ENCODE peak calls at places on chromosomes 4 and X, in seven cellular contexts. One of them, this sample, is unnamed.

GRCh38 chr4:110510955-110511544 is 35.1 kb downstream of the ENPEP start:
- DNase-seq in fibroblast of pulmonary artery: peak; percentile 76
- DNase-seq in H7: no peak
- DNase-seq in A549: peak; percentile 49
- DNase-seq in choroid plexus epithelial cell: peak; percentile 83
- DNase-seq in left lung: no peak
- DNase-seq in astrocyte of the spinal cord: peak; percentile 74
- DNase-seq in this sample: peak; percentile 72

GRCh38 chrX:151604931-151605330 is 41.5 kb downstream of the PASD1 start:
- DNase-seq in A549: no peak
- DNase-seq in H7: no peak
- DNase-seq in left lung: no peak
- DNase-seq in astrocyte of the spinal cord: no peak
- DNase-seq in fibroblast of pulmonary artery: no peak
- DNase-seq in choroid plexus epithelial cell: no peak
- DNase-seq in this sample: no peak

GRCh38 chr4:8147231-8147970 is 11.2 kb downstream of the ABLIM2 start:
- DNase-seq in A549: no peak
- DNase-seq in astrocyte of the spinal cord: no peak
- DNase-seq in left lung: no peak
- DNase-seq in choroid plexus epithelial cell: no peak
- DNase-seq in H7: peak; percentile 79
- DNase-seq in fibroblast of pulmonary artery: no peak
- DNase-seq in this sample: no peak

GRCh38 chr4:167233523-167234387 is 539 bp downstream of the SPOCK3 start:
- DNase-seq in H7: peak; percentile 36
- DNase-seq in fibroblast of pulmonary artery: peak; percentile 11
- DNase-seq in astrocyte of the spinal cord: peak; percentile 18
- DNase-seq in choroid plexus epithelial cell: peak; percentile 1
- DNase-seq in left lung: no peak
- DNase-seq in A549: peak; percentile 1
- DNase-seq in this sample: no peak

GRCh38 chrX:134173541-134174272 is 63.3 kb upstream of the CCDC160 start:
- DNase-seq in H7: peak; percentile 76
- DNase-seq in fibroblast of pulmonary artery: no peak
- DNase-seq in choroid plexus epithelial cell: no peak
- DNase-seq in A549: no peak
- DNase-seq in left lung: no peak
- DNase-seq in astrocyte of the spinal cord: no peak
- DNase-seq in this sample: no peak

GRCh38 chrX:2451456-2452316 is 49.1 kb downstream of the DHRSX start:
- DNase-seq in fibroblast of pulmonary artery: peak; percentile 49
- DNase-seq in A549: peak; percentile 90
- DNase-seq in choroid plexus epithelial cell: peak; percentile 79
- DNase-seq in left lung: no peak
- DNase-seq in astrocyte of the spinal cord: peak; percentile 64
- DNase-seq in H7: no peak
- DNase-seq in this sample: peak; percentile 34

GRCh38 chrX:8067754-8068469 is 103.2 kb downstream of the VCX2 start:
- DNase-seq in fibroblast of pulmonary artery: peak; percentile 13
- DNase-seq in astrocyte of the spinal cord: peak; percentile 30
- DNase-seq in left lung: no peak
- DNase-seq in H7: no peak
- DNase-seq in choroid plexus epithelial cell: no peak
- DNase-seq in A549: peak; percentile 4
- DNase-seq in this sample: peak; percentile 66

GRCh38 chrX:152897216-152898144 is at the start of gene ZNF185:
- DNase-seq in left lung: peak; percentile 66
- DNase-seq in choroid plexus epithelial cell: peak; percentile 50
- DNase-seq in H7: peak; percentile 94
- DNase-seq in astrocyte of the spinal cord: peak; percentile 40
- DNase-seq in A549: peak; percentile 50
- DNase-seq in fibroblast of pulmonary artery: peak; percentile 22
- DNase-seq in this sample: peak; percentile 12

GRCh38 chr4:28229092-28229491 is 1368.5 kb downstream of the STIM2 start:
- DNase-seq in fibroblast of pulmonary artery: no peak
- DNase-seq in A549: peak; percentile 14
- DNase-seq in H7: no peak
- DNase-seq in astrocyte of the spinal cord: peak; percentile 40
- DNase-seq in choroid plexus epithelial cell: peak; percentile 42
- DNase-seq in left lung: no peak
- DNase-seq in this sample: peak; percentile 67

GRCh38 chr4:169268951-169269781 is 1.6 kb downstream of the SH3RF1 start:
- DNase-seq in fibroblast of pulmonary artery: peak; percentile 91
- DNase-seq in astrocyte of the spinal cord: peak; percentile 79
- DNase-seq in A549: peak; percentile 58
- DNase-seq in choroid plexus epithelial cell: peak; percentile 86
- DNase-seq in H7: no peak
- DNase-seq in left lung: no peak
- DNase-seq in this sample: peak; percentile 86

GRCh38 chr4:88803600-88804096 is 106.0 kb upstream of the NAP1L5 start:
- DNase-seq in astrocyte of the spinal cord: peak; percentile 92
- DNase-seq in fibroblast of pulmonary artery: peak; percentile 92
- DNase-seq in left lung: peak; percentile 34
- DNase-seq in choroid plexus epithelial cell: peak; percentile 96
- DNase-seq in A549: peak; percentile 28
- DNase-seq in H7: no peak
- DNase-seq in this sample: peak; percentile 98

GRCh38 chr4:137853424-137853823 is 321.1 kb upstream of the PCDH18 start:
- DNase-seq in A549: no peak
- DNase-seq in fibroblast of pulmonary artery: no peak
- DNase-seq in left lung: no peak
- DNase-seq in H7: no peak
- DNase-seq in astrocyte of the spinal cord: no peak
- DNase-seq in choroid plexus epithelial cell: no peak
- DNase-seq in this sample: no peak

GRCh38 chr4:48352793-48353192 is 11.5 kb downstream of the SLAIN2 start:
- DNase-seq in H7: no peak
- DNase-seq in left lung: no peak
- DNase-seq in fibroblast of pulmonary artery: no peak
- DNase-seq in astrocyte of the spinal cord: no peak
- DNase-seq in choroid plexus epithelial cell: no peak
- DNase-seq in A549: no peak
- DNase-seq in this sample: no peak

GRCh38 chr4:148367756-148368155 is 74.5 kb downstream of the NR3C2 start:
- DNase-seq in left lung: no peak
- DNase-seq in choroid plexus epithelial cell: no peak
- DNase-seq in astrocyte of the spinal cord: no peak
- DNase-seq in H7: no peak
- DNase-seq in A549: no peak
- DNase-seq in fibroblast of pulmonary artery: no peak
- DNase-seq in this sample: no peak
- H3K4me3 ChIP-seq in left lung: no peak overlapping the region
- H3K4me3 ChIP-seq in choroid plexus epithelial cell: no peak overlapping the region
- H3K4me3 ChIP-seq in astrocyte of the spinal cord: no peak overlapping the region
- H3K4me3 ChIP-seq in H7: no peak overlapping the region
- H3K4me3 ChIP-seq in A549: no peak overlapping the region
- H3K4me3 ChIP-seq in fibroblast of pulmonary artery: no peak overlapping the region
- H3K4me3 ChIP-seq in this sample: no peak overlapping the region

DNA sequence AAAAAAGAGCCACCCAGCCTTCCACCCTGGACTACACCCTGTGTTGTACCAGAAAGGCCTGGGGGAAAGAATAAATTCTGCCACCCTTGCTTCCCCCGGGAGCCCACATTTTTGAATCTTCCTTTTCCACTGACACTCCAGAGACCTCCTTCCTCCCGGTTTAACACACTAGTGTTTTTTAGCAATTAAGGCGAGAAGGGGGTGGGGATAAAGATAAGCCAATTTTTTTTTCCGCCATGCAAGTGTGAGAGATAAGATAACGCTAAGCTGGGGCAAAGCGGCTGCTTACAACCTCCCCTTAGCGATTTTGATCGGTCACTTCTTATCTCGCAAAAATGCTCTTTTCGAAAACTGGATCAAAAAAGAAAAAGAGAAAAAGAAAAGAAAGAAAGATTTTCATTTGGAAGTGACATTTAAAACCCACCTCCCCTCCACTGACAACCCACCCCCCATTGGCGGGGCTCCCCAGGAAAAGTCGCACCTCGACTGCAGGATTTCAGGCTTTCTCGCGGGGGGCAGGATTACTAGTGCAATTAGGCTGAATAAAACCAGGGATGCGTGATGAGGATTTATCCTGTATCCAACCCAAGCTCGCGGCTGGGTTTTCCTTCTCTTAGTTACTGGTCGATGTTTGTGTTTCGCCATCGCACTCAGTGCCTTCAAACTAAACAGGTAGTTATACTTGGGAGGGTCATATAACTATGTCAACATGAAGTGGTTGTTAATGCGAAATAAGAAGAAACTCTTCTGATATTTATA is 6.0 kb upstream of the BCOR start:
- DNase-seq in fibroblast of pulmonary artery: no peak
- DNase-seq in H7: no peak
- DNase-seq in left lung: no peak
- DNase-seq in choroid plexus epithelial cell: no peak
- DNase-seq in A549: no peak
- DNase-seq in astrocyte of the spinal cord: no peak
- DNase-seq in this sample: no peak
- H3K4me3 ChIP-seq in fibroblast of pulmonary artery: no peak overlapping the region
- H3K4me3 ChIP-seq in H7: peak overlapping the region; percentile 54
- H3K4me3 ChIP-seq in left lung: no peak overlapping the region
- H3K4me3 ChIP-seq in choroid plexus epithelial cell: no peak overlapping the region
- H3K4me3 ChIP-seq in A549: no peak overlapping the region
- H3K4me3 ChIP-seq in astrocyte of the spinal cord: no peak overlapping the region
- H3K4me3 ChIP-seq in this sample: no peak overlapping the region

GRCh38 chrX:13169688-13170087 is 125.3 kb upstream of the FAM9C start:
- DNase-seq in H7: no peak
- DNase-seq in left lung: no peak
- DNase-seq in astrocyte of the spinal cord: no peak
- DNase-seq in A549: no peak
- DNase-seq in fibroblast of pulmonary artery: no peak
- DNase-seq in choroid plexus epithelial cell: no peak
- DNase-seq in this sample: no peak

GRCh38 chrX:13165266-13165665 is 120.8 kb upstream of the FAM9C start:
- DNase-seq in H7: no peak
- DNase-seq in astrocyte of the spinal cord: no peak
- DNase-seq in left lung: no peak
- DNase-seq in choroid plexus epithelial cell: no peak
- DNase-seq in fibroblast of pulmonary artery: peak; percentile 19
- DNase-seq in A549: no peak
- DNase-seq in this sample: no peak

GRCh38 chrX:13165747-13166146 is 121.3 kb upstream of the FAM9C start:
- DNase-seq in left lung: no peak
- DNase-seq in H7: no peak
- DNase-seq in astrocyte of the spinal cord: no peak
- DNase-seq in A549: no peak
- DNase-seq in choroid plexus epithelial cell: no peak
- DNase-seq in fibroblast of pulmonary artery: no peak
- DNase-seq in this sample: no peak

GRCh38 chrX:13168276-13168675 is 123.9 kb upstream of the FAM9C start:
- DNase-seq in fibroblast of pulmonary artery: no peak
- DNase-seq in H7: no peak
- DNase-seq in choroid plexus epithelial cell: no peak
- DNase-seq in left lung: no peak
- DNase-seq in astrocyte of the spinal cord: no peak
- DNase-seq in A549: no peak
- DNase-seq in this sample: no peak

DNA sequence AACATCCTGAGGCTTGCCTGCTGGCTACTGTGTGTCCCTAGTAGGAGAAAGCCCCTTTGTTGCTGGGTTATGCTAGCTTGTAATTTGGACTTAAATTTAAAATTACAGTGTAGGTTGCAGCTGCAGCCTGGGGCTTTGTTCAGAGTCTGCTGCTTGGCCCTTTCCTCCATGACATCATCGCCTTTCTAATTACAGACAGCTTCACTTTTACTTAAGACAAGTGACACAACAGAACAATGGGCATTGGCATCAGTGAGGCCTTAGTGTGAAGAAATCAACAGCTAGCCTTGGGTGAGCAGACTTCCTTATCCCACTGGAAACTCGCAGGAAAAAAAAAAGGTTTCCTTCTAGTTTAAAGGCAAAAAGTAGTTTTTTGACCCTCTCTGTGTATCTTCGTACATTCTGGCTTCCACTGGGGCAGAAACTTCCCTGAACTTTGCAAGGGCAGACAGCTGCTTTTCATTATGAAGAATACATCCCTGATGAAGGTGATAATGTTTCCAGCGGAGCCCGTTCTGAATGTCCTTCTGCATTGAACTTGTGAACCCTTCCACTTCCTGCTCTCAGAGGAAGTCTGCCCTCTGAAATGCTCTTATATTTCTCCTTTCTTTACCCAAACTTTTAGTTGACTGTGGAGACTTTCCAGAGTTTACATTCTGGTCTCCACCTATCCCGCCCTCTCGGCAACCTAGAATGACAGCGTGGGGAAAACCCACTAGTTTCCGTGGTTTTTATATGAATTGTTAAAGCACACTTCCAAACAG is 123.2 kb upstream of the FAM9C start:
- DNase-seq in astrocyte of the spinal cord: peak; percentile 43
- DNase-seq in left lung: no peak
- DNase-seq in H7: no peak
- DNase-seq in choroid plexus epithelial cell: peak; percentile 60
- DNase-seq in fibroblast of pulmonary artery: peak; percentile 77
- DNase-seq in A549: no peak
- DNase-seq in this sample: peak; percentile 46
- H3K4me3 ChIP-seq in astrocyte of the spinal cord: no peak overlapping the region
- H3K4me3 ChIP-seq in left lung: no peak overlapping the region
- H3K4me3 ChIP-seq in H7: no peak overlapping the region
- H3K4me3 ChIP-seq in choroid plexus epithelial cell: no peak overlapping the region
- H3K4me3 ChIP-seq in fibroblast of pulmonary artery: no peak overlapping the region
- H3K4me3 ChIP-seq in A549: no peak overlapping the region
- H3K4me3 ChIP-seq in this sample: no peak overlapping the region

DNA sequence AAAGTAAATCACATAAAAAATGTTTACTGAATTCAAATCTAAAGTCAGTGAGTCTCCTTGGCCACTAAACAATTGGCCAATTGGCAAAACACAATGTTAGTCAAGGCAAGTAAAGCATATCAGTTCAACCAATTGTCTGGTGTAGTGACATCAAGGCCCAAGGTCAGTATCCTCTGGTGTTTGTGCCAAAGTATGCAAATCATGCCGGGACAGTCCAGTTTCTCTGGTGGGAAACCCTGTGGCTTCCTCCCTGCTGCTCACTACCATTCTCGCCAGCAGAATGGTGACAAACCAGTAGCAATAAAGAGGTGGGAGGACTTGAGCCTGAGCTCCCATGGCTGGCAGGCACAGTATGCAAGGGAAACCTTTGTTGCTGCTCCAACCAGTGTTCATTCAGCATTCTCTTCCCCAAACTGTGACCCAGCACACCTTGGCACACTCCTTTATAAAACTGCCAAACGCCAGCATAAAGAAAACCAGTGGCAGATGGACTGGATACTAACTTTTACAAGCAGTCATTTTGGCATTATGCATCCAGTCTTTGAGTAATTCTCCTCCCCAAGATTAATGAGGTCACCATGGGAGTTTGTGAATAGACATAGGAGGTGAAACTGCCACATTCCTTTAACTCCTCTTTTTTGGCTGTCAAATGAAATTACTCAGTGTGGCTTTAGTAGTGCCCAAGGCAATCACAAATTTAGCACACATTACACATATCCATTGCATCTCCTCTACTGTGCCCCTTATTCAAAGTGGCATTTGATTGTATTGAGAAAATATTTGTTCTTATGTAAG is 315.1 kb upstream of the FGF13 start:
- DNase-seq in astrocyte of the spinal cord: no peak
- DNase-seq in fibroblast of pulmonary artery: no peak
- DNase-seq in A549: no peak
- DNase-seq in H7: no peak
- DNase-seq in choroid plexus epithelial cell: no peak
- DNase-seq in left lung: no peak
- DNase-seq in this sample: no peak
- H3K4me3 ChIP-seq in astrocyte of the spinal cord: no peak overlapping the region
- H3K4me3 ChIP-seq in fibroblast of pulmonary artery: no peak overlapping the region
- H3K4me3 ChIP-seq in A549: no peak overlapping the region
- H3K4me3 ChIP-seq in H7: no peak overlapping the region
- H3K4me3 ChIP-seq in choroid plexus epithelial cell: no peak overlapping the region
- H3K4me3 ChIP-seq in left lung: no peak overlapping the region
- H3K4me3 ChIP-seq in this sample: no peak overlapping the region